ENCODE peak calls at places on chromosomes 12 and 14, in nine cellular contexts. One of them, this sample, is unnamed.

GRCh38 chr12:125773033-125773432 is 707.8 kb downstream of the AACS start:
- DNase-seq in tibial artery: no peak
- DNase-seq in Peyer's patch: no peak
- DNase-seq in CD4-positive, alpha-beta memory T cell: no peak
- DNase-seq in skeletal muscle cell: no peak
- DNase-seq in breast epithelium: no peak
- DNase-seq in GM23338: peak
- DNase-seq in endodermal cell: peak
- DNase-seq in fibroblast of lung: peak
- DNase-seq in this sample: no peak

GRCh38 chr14:64688801-64689200 is 15.4 kb upstream of the PLEKHG3 start:
- DNase-seq in tibial artery: peak
- DNase-seq in Peyer's patch: no peak
- DNase-seq in CD4-positive, alpha-beta memory T cell: peak
- DNase-seq in skeletal muscle cell: no peak
- DNase-seq in breast epithelium: peak
- DNase-seq in GM23338: no peak
- DNase-seq in endodermal cell: peak
- DNase-seq in fibroblast of lung: no peak
- DNase-seq in this sample: peak

GRCh38 chr12:68497702-68498101 is 113.0 kb upstream of the RAP1B start:
- DNase-seq in tibial artery: no peak
- DNase-seq in Peyer's patch: no peak
- DNase-seq in CD4-positive, alpha-beta memory T cell: no peak
- DNase-seq in skeletal muscle cell: peak
- DNase-seq in breast epithelium: no peak
- DNase-seq in GM23338: no peak
- DNase-seq in endodermal cell: no peak
- DNase-seq in fibroblast of lung: peak
- DNase-seq in this sample: peak

GRCh38 chr14:92507174-92507768 is 6.3 kb upstream of the RIN3 start:
- DNase-seq in tibial artery: no peak
- DNase-seq in Peyer's patch: peak
- DNase-seq in CD4-positive, alpha-beta memory T cell: no peak
- DNase-seq in skeletal muscle cell: no peak
- DNase-seq in breast epithelium: peak
- DNase-seq in GM23338: no peak
- DNase-seq in endodermal cell: no peak
- DNase-seq in fibroblast of lung: no peak
- DNase-seq in this sample: no peak

GRCh38 chr12:100826323-100826722 is 31.7 kb downstream of the ANO4 start:
- DNase-seq in tibial artery: peak
- DNase-seq in Peyer's patch: no peak
- DNase-seq in CD4-positive, alpha-beta memory T cell: no peak
- DNase-seq in skeletal muscle cell: peak
- DNase-seq in breast epithelium: no peak
- DNase-seq in GM23338: peak
- DNase-seq in endodermal cell: peak
- DNase-seq in fibroblast of lung: peak
- DNase-seq in this sample: no peak

GRCh38 chr14:67557118-67557517 is 24.0 kb downstream of the PLEKHH1 start:
- DNase-seq in tibial artery: no peak
- DNase-seq in Peyer's patch: no peak
- DNase-seq in CD4-positive, alpha-beta memory T cell: no peak
- DNase-seq in skeletal muscle cell: no peak
- DNase-seq in breast epithelium: peak
- DNase-seq in GM23338: peak
- DNase-seq in endodermal cell: no peak
- DNase-seq in fibroblast of lung: peak
- DNase-seq in this sample: no peak

GRCh38 chr14:104342435-104343293 is 204.3 kb downstream of the KIF26A start:
- DNase-seq in tibial artery: no peak
- DNase-seq in Peyer's patch: peak
- DNase-seq in CD4-positive, alpha-beta memory T cell: no peak
- DNase-seq in skeletal muscle cell: no peak
- DNase-seq in breast epithelium: no peak
- DNase-seq in GM23338: peak
- DNase-seq in endodermal cell: peak
- DNase-seq in fibroblast of lung: no peak
- DNase-seq in this sample: no peak

GRCh38 chr14:103329421-103330347 is 4.4 kb upstream of the EIF5 start:
- DNase-seq in tibial artery: peak
- DNase-seq in Peyer's patch: no peak
- DNase-seq in CD4-positive, alpha-beta memory T cell: no peak
- DNase-seq in skeletal muscle cell: no peak
- DNase-seq in breast epithelium: no peak
- DNase-seq in GM23338: no peak
- DNase-seq in endodermal cell: no peak
- DNase-seq in fibroblast of lung: no peak
- DNase-seq in this sample: peak

GRCh38 chr14:96105921-96106441 is 66.8 kb downstream of the C14orf132 start:
- DNase-seq in tibial artery: peak
- DNase-seq in Peyer's patch: peak
- DNase-seq in CD4-positive, alpha-beta memory T cell: no peak
- DNase-seq in skeletal muscle cell: no peak
- DNase-seq in breast epithelium: peak
- DNase-seq in GM23338: no peak
- DNase-seq in endodermal cell: no peak
- DNase-seq in fibroblast of lung: peak
- DNase-seq in this sample: no peak

GRCh38 chr12:20646239-20646827 is 48.8 kb upstream of the SLCO1C1 start:
- DNase-seq in tibial artery: no peak
- DNase-seq in Peyer's patch: no peak
- DNase-seq in CD4-positive, alpha-beta memory T cell: no peak
- DNase-seq in skeletal muscle cell: no peak
- DNase-seq in breast epithelium: no peak
- DNase-seq in GM23338: peak
- DNase-seq in endodermal cell: no peak
- DNase-seq in fibroblast of lung: peak
- DNase-seq in this sample: no peak

GRCh38 chr12:43969882-43970281 is 134.0 kb downstream of the TMEM117 start:
- DNase-seq in tibial artery: no peak
- DNase-seq in Peyer's patch: no peak
- DNase-seq in CD4-positive, alpha-beta memory T cell: no peak
- DNase-seq in skeletal muscle cell: peak
- DNase-seq in breast epithelium: no peak
- DNase-seq in GM23338: no peak
- DNase-seq in endodermal cell: no peak
- DNase-seq in fibroblast of lung: peak
- DNase-seq in this sample: no peak

GRCh38 chr14:76954791-76955190 is 73.7 kb downstream of the IRF2BPL start:
- DNase-seq in tibial artery: no peak
- DNase-seq in Peyer's patch: no peak
- DNase-seq in CD4-positive, alpha-beta memory T cell: peak
- DNase-seq in skeletal muscle cell: no peak
- DNase-seq in breast epithelium: no peak
- DNase-seq in GM23338: no peak
- DNase-seq in endodermal cell: no peak
- DNase-seq in fibroblast of lung: no peak
- DNase-seq in this sample: no peak

GRCh38 chr14:76955575-76956252 is 72.8 kb downstream of the IRF2BPL start:
- DNase-seq in tibial artery: peak
- DNase-seq in Peyer's patch: no peak
- DNase-seq in CD4-positive, alpha-beta memory T cell: peak
- DNase-seq in skeletal muscle cell: no peak
- DNase-seq in breast epithelium: no peak
- DNase-seq in GM23338: peak
- DNase-seq in endodermal cell: peak
- DNase-seq in fibroblast of lung: peak
- DNase-seq in this sample: no peak

GRCh38 chr14:76954371-76954770 is 74.1 kb downstream of the IRF2BPL start:
- DNase-seq in tibial artery: no peak
- DNase-seq in Peyer's patch: no peak
- DNase-seq in CD4-positive, alpha-beta memory T cell: peak
- DNase-seq in skeletal muscle cell: no peak
- DNase-seq in breast epithelium: no peak
- DNase-seq in GM23338: no peak
- DNase-seq in endodermal cell: no peak
- DNase-seq in fibroblast of lung: no peak
- DNase-seq in this sample: no peak

GRCh38 chr14:76951149-76951548 is 77.4 kb downstream of the IRF2BPL start:
- DNase-seq in tibial artery: no peak
- DNase-seq in Peyer's patch: no peak
- DNase-seq in CD4-positive, alpha-beta memory T cell: no peak
- DNase-seq in skeletal muscle cell: no peak
- DNase-seq in breast epithelium: no peak
- DNase-seq in GM23338: no peak
- DNase-seq in endodermal cell: no peak
- DNase-seq in fibroblast of lung: peak
- DNase-seq in this sample: no peak

GRCh38 chr14:76953196-76953945 is 75.1 kb downstream of the IRF2BPL start:
- DNase-seq in tibial artery: peak
- DNase-seq in Peyer's patch: peak
- DNase-seq in CD4-positive, alpha-beta memory T cell: peak
- DNase-seq in skeletal muscle cell: no peak
- DNase-seq in breast epithelium: peak
- DNase-seq in GM23338: peak
- DNase-seq in endodermal cell: no peak
- DNase-seq in fibroblast of lung: peak
- DNase-seq in this sample: peak
- H3K4me3 ChIP-seq in tibial artery: peak
- H3K4me3 ChIP-seq in Peyer's patch: peak
- H3K4me3 ChIP-seq in CD4-positive, alpha-beta memory T cell: peak
- H3K4me3 ChIP-seq in skeletal muscle cell: no peak
- H3K4me3 ChIP-seq in breast epithelium: peak
- H3K4me3 ChIP-seq in GM23338: no peak
- H3K4me3 ChIP-seq in endodermal cell: no peak
- H3K4me3 ChIP-seq in fibroblast of lung: peak
- H3K4me3 ChIP-seq in this sample: peak

DNA sequence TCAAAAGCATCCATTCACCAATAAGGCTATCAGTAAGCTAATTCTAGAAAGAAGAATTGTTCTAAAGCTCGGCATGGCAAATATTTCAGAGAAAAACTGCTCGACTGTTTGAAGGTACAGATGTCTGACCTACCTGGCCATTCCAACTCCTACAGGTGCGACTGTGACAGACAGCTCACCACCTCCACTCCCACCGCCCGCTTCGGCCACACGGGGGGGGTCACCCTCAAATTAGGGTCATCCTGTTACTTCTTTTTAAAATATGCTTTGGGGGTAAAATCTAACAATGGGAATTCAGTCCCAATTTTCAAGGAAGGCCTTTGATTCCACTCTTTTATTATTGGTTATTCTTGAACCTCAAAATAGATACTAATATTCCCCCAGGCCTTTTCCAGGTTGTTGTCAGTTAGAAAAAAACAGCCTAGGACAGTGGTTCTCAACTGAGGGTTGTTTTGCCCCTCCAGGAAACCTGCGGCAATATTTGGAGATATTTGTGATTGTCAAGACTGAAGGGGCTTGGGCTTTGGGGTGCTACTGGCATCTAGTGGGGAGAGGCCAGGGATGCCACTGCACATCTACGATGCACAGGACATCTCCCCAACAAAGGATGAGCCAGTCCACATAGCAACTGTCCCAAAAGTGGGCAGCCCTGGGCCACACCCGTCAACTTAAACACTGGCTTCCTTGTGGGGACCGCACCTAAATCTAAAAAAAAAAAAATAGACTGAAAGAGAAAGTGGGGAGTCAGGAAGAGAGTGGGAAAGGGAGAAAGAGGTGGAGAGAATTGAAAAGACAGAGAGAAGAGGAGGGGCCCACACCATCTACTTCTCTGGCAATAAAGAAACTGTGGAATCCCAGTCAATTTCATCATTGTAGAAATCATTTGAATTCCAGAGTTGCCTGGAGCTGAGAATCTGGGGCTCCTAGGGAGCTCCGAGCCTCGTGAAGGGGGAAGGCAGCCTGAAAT is 81.0 kb downstream of the BCL11B start:
- DNase-seq in tibial artery: no peak
- DNase-seq in Peyer's patch: no peak
- DNase-seq in CD4-positive, alpha-beta memory T cell: peak
- DNase-seq in skeletal muscle cell: no peak
- DNase-seq in breast epithelium: no peak
- DNase-seq in GM23338: peak
- DNase-seq in endodermal cell: no peak
- DNase-seq in fibroblast of lung: no peak
- DNase-seq in this sample: no peak
- H3K4me3 ChIP-seq in tibial artery: peak
- H3K4me3 ChIP-seq in Peyer's patch: peak
- H3K4me3 ChIP-seq in CD4-positive, alpha-beta memory T cell: peak
- H3K4me3 ChIP-seq in skeletal muscle cell: peak
- H3K4me3 ChIP-seq in breast epithelium: peak
- H3K4me3 ChIP-seq in GM23338: no peak
- H3K4me3 ChIP-seq in endodermal cell: no peak
- H3K4me3 ChIP-seq in fibroblast of lung: no peak
- H3K4me3 ChIP-seq in this sample: peak

GRCh38 chr12:6763380-6763779 is 2.8 kb upstream of the PTMS start:
- DNase-seq in tibial artery: no peak
- DNase-seq in Peyer's patch: no peak
- DNase-seq in CD4-positive, alpha-beta memory T cell: no peak
- DNase-seq in skeletal muscle cell: no peak
- DNase-seq in breast epithelium: no peak
- DNase-seq in GM23338: no peak
- DNase-seq in endodermal cell: no peak
- DNase-seq in fibroblast of lung: no peak
- DNase-seq in this sample: no peak
- H3K4me3 ChIP-seq in tibial artery: peak
- H3K4me3 ChIP-seq in Peyer's patch: no peak
- H3K4me3 ChIP-seq in CD4-positive, alpha-beta memory T cell: no peak
- H3K4me3 ChIP-seq in skeletal muscle cell: peak
- H3K4me3 ChIP-seq in breast epithelium: peak
- H3K4me3 ChIP-seq in GM23338: peak
- H3K4me3 ChIP-seq in endodermal cell: peak
- H3K4me3 ChIP-seq in fibroblast of lung: no peak
- H3K4me3 ChIP-seq in this sample: peak

GRCh38 chr12:104582739-104583138 is 126.0 kb downstream of the CHST11 start:
- DNase-seq in tibial artery: no peak
- DNase-seq in Peyer's patch: no peak
- DNase-seq in CD4-positive, alpha-beta memory T cell: no peak
- DNase-seq in skeletal muscle cell: no peak
- DNase-seq in breast epithelium: no peak
- DNase-seq in GM23338: no peak
- DNase-seq in endodermal cell: no peak
- DNase-seq in fibroblast of lung: no peak
- DNase-seq in this sample: no peak

GRCh38 chr12:104583311-104583710 is 126.6 kb downstream of the CHST11 start:
- DNase-seq in tibial artery: no peak
- DNase-seq in Peyer's patch: no peak
- DNase-seq in CD4-positive, alpha-beta memory T cell: no peak
- DNase-seq in skeletal muscle cell: no peak
- DNase-seq in breast epithelium: no peak
- DNase-seq in GM23338: no peak
- DNase-seq in endodermal cell: no peak
- DNase-seq in fibroblast of lung: no peak
- DNase-seq in this sample: no peak

GRCh38 chr12:104578453-104578852 is 121.7 kb downstream of the CHST11 start:
- DNase-seq in tibial artery: no peak
- DNase-seq in Peyer's patch: no peak
- DNase-seq in CD4-positive, alpha-beta memory T cell: peak
- DNase-seq in skeletal muscle cell: peak
- DNase-seq in breast epithelium: no peak
- DNase-seq in GM23338: no peak
- DNase-seq in endodermal cell: peak
- DNase-seq in fibroblast of lung: peak
- DNase-seq in this sample: no peak

GRCh38 chr12:104579716-104580495 is 123.2 kb downstream of the CHST11 start:
- DNase-seq in tibial artery: no peak
- DNase-seq in Peyer's patch: no peak
- DNase-seq in CD4-positive, alpha-beta memory T cell: no peak
- DNase-seq in skeletal muscle cell: no peak
- DNase-seq in breast epithelium: no peak
- DNase-seq in GM23338: no peak
- DNase-seq in endodermal cell: no peak
- DNase-seq in fibroblast of lung: peak
- DNase-seq in this sample: no peak

GRCh38 chr12:104581000-104581570 is 124.3 kb downstream of the CHST11 start:
- DNase-seq in tibial artery: no peak
- DNase-seq in Peyer's patch: no peak
- DNase-seq in CD4-positive, alpha-beta memory T cell: no peak
- DNase-seq in skeletal muscle cell: no peak
- DNase-seq in breast epithelium: no peak
- DNase-seq in GM23338: no peak
- DNase-seq in endodermal cell: no peak
- DNase-seq in fibroblast of lung: no peak
- DNase-seq in this sample: no peak
- H3K4me3 ChIP-seq in tibial artery: no peak
- H3K4me3 ChIP-seq in Peyer's patch: no peak
- H3K4me3 ChIP-seq in CD4-positive, alpha-beta memory T cell: no peak
- H3K4me3 ChIP-seq in skeletal muscle cell: no peak
- H3K4me3 ChIP-seq in breast epithelium: no peak
- H3K4me3 ChIP-seq in GM23338: no peak
- H3K4me3 ChIP-seq in endodermal cell: no peak
- H3K4me3 ChIP-seq in fibroblast of lung: no peak
- H3K4me3 ChIP-seq in this sample: no peak